ENCODE peak calls at places on chromosomes 11 and 22, in ten cellular contexts. W, U, L, M, A, P, B, N, F and R are unnamed samples.

GRCh38 chr11:98740335-98740734 is 280.4 kb upstream of the CNTN5 start:
- DNase-seq in L (no peak), N (no peak), B (no peak), W (no peak), A (no peak), U (no peak), M (no peak), F (no peak), P (no peak), R (no peak)

GRCh38 chr22:25057013-25057881 is 104.7 kb downstream of the KIAA1671 start:
- DNase-seq in L (peak), N (no peak), W (peak), M (peak), F (peak), A (peak), U (peak), B (peak), P (peak), R (peak)

GRCh38 chr22:33529424-33530113 is 390.7 kb downstream of the LARGE1 start:
- DNase-seq in A (peak), P (no peak), W (no peak), L (no peak), N (no peak), B (no peak), M (no peak), F (peak), U (no peak), R (no peak)

GRCh38 chr11:64754919-64755662 is 4.7 kb downstream of the PYGM start:
- DNase-seq in M (no peak), W (peak), L (no peak), U (no peak), B (no peak), N (no peak), A (no peak), P (no peak), F (no peak), R (no peak)

GRCh38 chr11:134701564-134702165 is 289.6 kb upstream of the B3GAT1 start:
- DNase-seq in N (no peak), M (no peak), U (no peak), A (no peak), F (no peak), P (no peak), L (no peak), W (no peak), B (no peak), R (no peak)

GRCh38 chr11:46475926-46476545 is 84.5 kb upstream of the CHRM4 start:
- DNase-seq in L (no peak), P (no peak), M (no peak), U (no peak), A (no peak), N (no peak), W (no peak), F (no peak), B (no peak), R (no peak)

GRCh38 chr11:95016133-95016532 is 8.9 kb upstream of the KDM4E start:
- DNase-seq in L (no peak), P (no peak), U (no peak), W (no peak), A (no peak), M (no peak), N (no peak), F (no peak), B (no peak), R (no peak)

GRCh38 chr11:125071408-125071807 is 8.3 kb downstream of the SLC37A2 start:
- DNase-seq in P (no peak), N (no peak), U (no peak), F (no peak), L (no peak), A (no peak), M (peak), W (no peak), B (no peak), R (no peak)

GRCh38 chr11:124039557-124039956 is 1.6 kb downstream of the OR10G7 start:
- DNase-seq in F (no peak), U (no peak), L (no peak), N (no peak), B (no peak), W (no peak), M (no peak), P (no peak), A (no peak), R (no peak)

GRCh38 chr11:95912902-95913560 is 10.9 kb downstream of the MTMR2 start:
- DNase-seq in N (no peak), A (peak), F (no peak), W (no peak), U (no peak), M (peak), L (no peak), B (no peak), P (no peak), R (no peak)

GRCh38 chr22:37657590-37658132 is 862 bp upstream of the PDXP start:
- DNase-seq in W (no peak), N (no peak), U (peak), L (no peak), B (no peak), F (no peak), M (peak), P (no peak), A (no peak), R (no peak)

GRCh38 chr11:73957654-73958361 is 7.0 kb downstream of the DNAJB13 start:
- DNase-seq in W (peak), F (no peak), M (no peak), P (no peak), L (no peak), A (no peak), B (no peak), U (no peak), N (no peak), R (no peak)

GRCh38 chr11:127066426-127067090 is 66.0 kb upstream of the KIRREL3 start:
- DNase-seq in N (no peak), W (no peak), M (no peak), A (no peak), F (no peak), U (no peak), B (no peak), P (no peak), L (no peak), R (no peak)

GRCh38 chr22:46551321-46551720 is 13.9 kb upstream of the CELSR1 start:
- DNase-seq in M (no peak), A (no peak), N (no peak), P (no peak), F (no peak), B (no peak), L (no peak), U (no peak), W (peak), R (no peak)

GRCh38 chr22:43200555-43200954 is 13.6 kb upstream of the TTLL12 start:
- DNase-seq in N (no peak), M (no peak), U (no peak), W (no peak), F (no peak), A (no peak), P (no peak), L (no peak), B (no peak), R (no peak)

GRCh38 chr11:1707751-1708150 is 10.8 kb downstream of the KRTAP5-6 start:
- DNase-seq in N (no peak), P (no peak), A (no peak), F (no peak), B (no peak), U (no peak), M (peak), L (no peak), W (no peak), R (no peak)

GRCh38 chr22:46629291-46629690 is 9.1 kb downstream of the GRAMD4 start:
- DNase-seq in M (no peak), U (no peak), B (no peak), F (no peak), P (no peak), L (no peak), W (peak), N (no peak), A (no peak), R (no peak)

GRCh38 chr22:36740716-36741115 is 35.2 kb downstream of the IFT27 start:
- DNase-seq in M (no peak), F (no peak), W (no peak), A (no peak), B (peak), P (no peak), N (no peak), L (no peak), U (no peak), R (no peak)

GRCh38 chr11:65662802-65663633 is at the start of gene RELA:
- DNase-seq in N (peak), A (peak), P (peak), F (peak), W (peak), U (peak), M (peak), L (peak), B (peak), R (peak)

GRCh38 chr11:73173755-73174494 is 31.8 kb upstream of the FCHSD2 start:
- DNase-seq in M (no peak), B (peak), N (no peak), U (no peak), W (peak), P (no peak), L (no peak), F (no peak), A (no peak), R (no peak)

GRCh38 chr22:34414467-34415440 is 494.5 kb upstream of the LARGE1 start:
- DNase-seq in U (peak), A (peak), B (peak), L (peak), M (peak), F (no peak), N (no peak), W (no peak), P (peak), R (peak)

GRCh38 chr22:32270641-32271369 is 15.7 kb upstream of the SLC5A4 start:
- DNase-seq in B (no peak), F (no peak), M (no peak), W (no peak), A (no peak), L (no peak), N (no peak), P (no peak), U (no peak), R (no peak)

GRCh38 chr11:121587182-121587581 is 134.4 kb upstream of the SORL1-AS1 start:
- DNase-seq in M (no peak), U (no peak), N (no peak), L (no peak), F (no peak), W (no peak), A (no peak), B (peak), P (no peak), R (no peak)

GRCh38 chr11:114291847-114292680 is 4.1 kb upstream of the NNMT start:
- DNase-seq in M (no peak), U (no peak), A (peak), L (no peak), F (peak), B (no peak), P (no peak), N (peak), W (no peak), R (no peak)

GRCh38 chr11:62054484-62055121 is 69.2 kb upstream of the INCENP start:
- DNase-seq in F (no peak), W (no peak), N (peak), L (peak), P (no peak), M (peak), U (no peak), A (peak), B (peak), R (no peak)

GRCh38 chr22:29080061-29080975 is 7.5 kb downstream of the KREMEN1 start:
- DNase-seq in L (peak), F (no peak), U (no peak), W (no peak), B (no peak), M (peak), N (peak), P (no peak), A (no peak), R (no peak)

GRCh38 chr22:27576413-27576812 is 225.1 kb downstream of the MN1 start:
- DNase-seq in P (no peak), U (no peak), L (no peak), B (no peak), F (no peak), W (no peak), A (no peak), N (no peak), M (no peak), R (no peak)

GRCh38 chr22:17013396-17014100 is 5.5 kb upstream of the GAB4 start:
- DNase-seq in L (no peak), W (no peak), F (no peak), A (no peak), U (no peak), P (no peak), M (no peak), B (no peak), N (no peak), R (no peak)

GRCh38 chr22:30827646-30828045 is 133.0 kb downstream of the OSBP2 start:
- DNase-seq in P (no peak), A (no peak), U (no peak), N (no peak), B (no peak), F (no peak), L (no peak), W (no peak), M (no peak), R (no peak)

GRCh38 chr11:96145163-96145585 is 197.8 kb downstream of the MAML2 start:
- DNase-seq in M (no peak), A (peak), L (no peak), U (no peak), B (no peak), P (no peak), F (no peak), W (no peak), N (no peak), R (no peak)

GRCh38 chr11:130606781-130607511 is 158.5 kb downstream of the ADAMTS15 start:
- DNase-seq in A (peak), B (no peak), W (peak), L (no peak), M (no peak), P (no peak), U (no peak), N (no peak), F (no peak), R (peak)

GRCh38 chr11:45405916-45406670 is 120.0 kb upstream of the SYT13 start:
- DNase-seq in M (peak), P (no peak), N (no peak), B (no peak), W (no peak), U (no peak), L (no peak), F (peak), A (peak), R (no peak)
- TF ChIP-seq CTCF in M (peak), P (peak), N (peak), B (no peak), W (peak), U (peak), L (peak), F (peak), A (peak), R (peak)

DNA sequence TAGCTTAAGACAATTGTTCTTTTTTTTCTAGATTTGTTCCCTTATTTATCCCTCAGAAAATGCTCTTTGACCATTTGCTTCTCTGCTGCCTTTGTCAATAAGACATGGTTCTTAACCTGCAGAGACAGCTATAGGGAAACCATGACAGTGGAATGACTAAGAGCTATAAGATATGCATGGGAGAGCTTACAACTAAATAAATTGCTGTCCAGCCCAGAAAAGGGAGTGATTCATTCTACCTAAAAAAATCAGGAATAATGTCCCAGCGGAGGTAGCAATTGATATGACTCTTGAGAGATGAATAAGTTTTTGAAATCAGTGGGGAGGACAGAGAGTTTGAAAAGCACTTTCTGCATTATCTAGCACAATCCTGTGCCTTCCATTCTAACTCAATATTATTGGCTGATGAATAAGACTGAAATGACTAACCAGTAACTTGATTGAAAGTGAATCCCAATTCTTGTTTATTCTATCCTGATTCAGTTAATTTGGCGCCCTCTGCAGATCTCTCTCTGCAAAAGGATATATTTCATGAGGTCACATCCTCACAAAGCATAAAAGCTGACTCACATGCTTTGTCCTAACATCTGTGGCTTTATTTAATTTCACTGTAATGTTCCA is 680.5 kb upstream of the API5 start:
- DNase-seq in P (no peak), M (peak), A (peak), B (no peak), F (peak), N (no peak), W (no peak), L (peak), U (peak), R (no peak)
- TF ChIP-seq CTCF in P (no peak), M (peak), A (no peak), B (no peak), F (no peak), N (no peak), W (no peak), L (peak), U (peak), R (peak)

DNA sequence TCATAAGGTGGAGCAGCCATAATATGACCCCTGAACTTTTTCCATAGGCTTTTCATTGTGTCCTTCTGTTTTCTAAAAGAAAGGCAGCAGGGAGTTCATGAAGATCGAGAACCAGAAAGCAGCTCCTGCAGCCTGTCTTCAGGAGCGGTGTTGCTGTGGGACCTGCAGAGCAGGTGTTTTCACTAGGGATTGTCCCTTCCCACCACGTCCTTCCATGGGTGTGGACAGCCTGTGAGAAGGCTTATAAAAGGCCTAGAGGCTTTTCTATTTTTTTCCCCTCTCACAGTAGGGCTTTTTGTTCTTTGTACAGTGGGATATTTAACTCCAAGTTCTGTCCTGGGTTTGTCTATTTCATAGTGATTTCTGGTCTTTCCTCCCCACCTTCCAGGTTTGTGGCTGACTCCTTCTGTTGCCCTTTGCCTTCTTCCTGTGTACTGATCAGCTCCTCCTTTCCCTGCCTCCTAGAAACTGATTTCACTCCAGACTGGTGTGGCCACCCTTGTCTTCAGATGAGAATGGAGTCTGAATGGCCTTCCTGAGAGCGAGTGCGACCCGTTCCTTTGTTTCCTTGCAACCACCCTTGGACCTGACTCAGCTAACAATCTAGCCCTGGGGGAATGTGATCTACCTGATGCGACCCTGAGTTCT is 10.1 kb downstream of the MRPL16 start:
- DNase-seq in P (no peak), N (no peak), U (no peak), A (no peak), B (peak), M (no peak), F (no peak), W (no peak), L (no peak), R (no peak)
- TF ChIP-seq CTCF in P (no peak), N (no peak), U (no peak), A (no peak), B (no peak), M (no peak), F (no peak), W (no peak), L (no peak), R (no peak)

DNA sequence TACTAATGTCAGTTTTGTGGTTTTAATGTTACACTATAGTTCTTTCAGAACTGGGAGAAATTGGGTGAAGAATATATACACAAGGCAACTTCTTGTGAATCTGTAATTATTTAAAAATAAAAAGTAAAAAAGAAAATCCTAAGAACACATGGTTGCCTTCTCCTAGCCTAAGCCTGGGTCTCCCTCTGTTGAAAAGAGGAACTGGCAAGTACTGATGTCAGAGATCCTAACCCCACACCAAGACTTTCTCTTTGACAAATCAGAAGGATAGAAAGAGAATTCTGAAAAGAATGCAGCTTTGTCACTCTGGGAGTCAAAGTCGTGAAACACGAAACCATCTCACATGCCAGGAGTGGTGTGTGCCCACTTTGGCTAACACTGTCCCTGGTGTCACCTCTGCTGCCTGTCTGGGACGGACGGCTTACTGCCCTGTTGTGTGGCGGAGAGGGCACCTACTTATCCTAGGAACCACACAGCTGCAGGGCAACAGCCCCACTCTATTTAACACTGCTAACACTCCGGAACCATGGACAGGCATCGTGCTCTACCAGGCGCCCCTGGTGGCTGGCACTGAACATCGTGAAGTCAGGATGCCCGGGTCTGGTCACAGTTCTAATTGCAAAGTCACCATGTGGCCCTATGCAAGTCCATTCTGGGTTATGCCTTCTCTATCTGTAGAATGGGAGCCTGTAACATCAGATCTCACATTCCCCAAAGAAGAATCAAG is 108.8 kb upstream of the CD82 start:
- DNase-seq in N (no peak), W (no peak), M (peak), L (peak), F (no peak), B (no peak), P (peak), U (peak), A (no peak), R (no peak)
- TF ChIP-seq CTCF in N (no peak), W (no peak), M (no peak), L (peak), F (peak), B (no peak), P (peak), U (peak), A (peak), R (no peak)

GRCh38 chr11:66688561-66689534 is 11.2 kb upstream of the RBM4B start:
- DNase-seq in P (no peak), W (no peak), U (no peak), M (no peak), L (no peak), N (no peak), F (no peak), B (no peak), A (no peak), R (no peak)

GRCh38 chr11:66687831-66688281 is 10.2 kb upstream of the RBM4B start:
- DNase-seq in M (no peak), W (no peak), U (no peak), A (no peak), L (no peak), N (no peak), F (no peak), B (no peak), P (no peak), R (no peak)

GRCh38 chr11:66686100-66686785 is 8.6 kb upstream of the RBM4B start:
- DNase-seq in A (no peak), U (no peak), W (no peak), F (no peak), N (no peak), P (no peak), B (no peak), L (no peak), M (no peak), R (no peak)

GRCh38 chr11:66685276-66686099 is 7.8 kb upstream of the RBM4B start:
- DNase-seq in F (no peak), L (peak), P (no peak), B (no peak), M (no peak), A (no peak), U (no peak), W (no peak), N (no peak), R (no peak)

GRCh38 chr11:66686801-66687750 is 9.4 kb upstream of the RBM4B start:
- DNase-seq in W (no peak), B (no peak), M (no peak), A (no peak), P (no peak), L (no peak), N (no peak), F (no peak), U (no peak), R (no peak)
- TF ChIP-seq CTCF in W (no peak), B (no peak), M (no peak), A (no peak), P (no peak), L (no peak), N (no peak), F (no peak), U (no peak), R (no peak)

GRCh38 chr11:128691802-128692749 is 1.8 kb upstream of the FLI1 start:
- DNase-seq in F (no peak), B (no peak), U (peak), N (no peak), M (no peak), L (no peak), P (peak), A (no peak), W (peak), R (peak)
- TF ChIP-seq CTCF in F (peak), B (no peak), U (peak), N (no peak), M (peak), L (peak), P (peak), A (peak), W (peak), R (peak)

GRCh38 chr11:27701262-27702105 is 1.2 kb upstream of the BDNF start:
- DNase-seq in B (peak), M (peak), L (no peak), P (no peak), A (peak), F (peak), N (peak), U (peak), W (peak), R (peak)
- TF ChIP-seq CTCF in B (no peak), M (peak), L (peak), P (no peak), A (peak), F (peak), N (peak), U (peak), W (peak), R (no peak)

GRCh38 chr11:71251761-71252433 is 480 bp downstream of the SHANK2 start:
- DNase-seq in F (no peak), N (no peak), P (peak), W (no peak), A (no peak), B (peak), L (peak), U (peak), M (peak), R (peak)
- TF ChIP-seq CTCF in F (peak), N (no peak), P (peak), W (no peak), A (no peak), B (peak), L (no peak), U (peak), M (peak), R (peak)